ENCODE peak calls at places on chromosomes 2 and 18, in eight cellular contexts. One of them, this sample, is unnamed.

GRCh38 chr2:27893031-27893430 is 2.5 kb downstream of the BABAM2 start:
- DNase-seq in right atrium auricular region: no peak
- DNase-seq in fibroblast of lung: no peak
- DNase-seq in RWPE1: no peak
- DNase-seq in Peyer's patch: no peak
- DNase-seq in spleen: no peak
- DNase-seq in cardiac muscle cell: no peak
- DNase-seq in thyroid gland: no peak
- DNase-seq in this sample: no peak

GRCh38 chr2:96522304-96523203 is 14.0 kb upstream of the ARID5A start:
- DNase-seq in right atrium auricular region: no peak
- DNase-seq in fibroblast of lung: no peak
- DNase-seq in RWPE1: no peak
- DNase-seq in Peyer's patch: no peak
- DNase-seq in spleen: no peak
- DNase-seq in cardiac muscle cell: no peak
- DNase-seq in thyroid gland: no peak
- DNase-seq in this sample: no peak

GRCh38 chr18:51865538-51865937 is 474.5 kb upstream of the DCC start:
- DNase-seq in right atrium auricular region: no peak
- DNase-seq in fibroblast of lung: no peak
- DNase-seq in RWPE1: no peak
- DNase-seq in Peyer's patch: no peak
- DNase-seq in spleen: no peak
- DNase-seq in cardiac muscle cell: no peak
- DNase-seq in thyroid gland: no peak
- DNase-seq in this sample: no peak

GRCh38 chr2:120298173-120298835 is 45.7 kb downstream of the RALB start:
- DNase-seq in right atrium auricular region: no peak
- DNase-seq in fibroblast of lung: peak; percentile 55
- DNase-seq in RWPE1: no peak
- DNase-seq in Peyer's patch: no peak
- DNase-seq in spleen: no peak
- DNase-seq in cardiac muscle cell: peak; percentile 73
- DNase-seq in thyroid gland: no peak
- DNase-seq in this sample: no peak

GRCh38 chr18:58268849-58269248 is 224.8 kb downstream of the NEDD4L start:
- DNase-seq in right atrium auricular region: no peak
- DNase-seq in fibroblast of lung: no peak
- DNase-seq in RWPE1: peak; percentile 66
- DNase-seq in Peyer's patch: no peak
- DNase-seq in spleen: no peak
- DNase-seq in cardiac muscle cell: peak; percentile 56
- DNase-seq in thyroid gland: no peak
- DNase-seq in this sample: peak; percentile 70

GRCh38 chr2:76128622-76129021 is 417.9 kb upstream of the GCFC2 start:
- DNase-seq in right atrium auricular region: no peak
- DNase-seq in fibroblast of lung: no peak
- DNase-seq in RWPE1: no peak
- DNase-seq in Peyer's patch: no peak
- DNase-seq in spleen: no peak
- DNase-seq in cardiac muscle cell: no peak
- DNase-seq in thyroid gland: no peak
- DNase-seq in this sample: no peak

GRCh38 chr2:217274578-217274977 is 414.7 kb upstream of the TNP1 start:
- DNase-seq in right atrium auricular region: no peak
- DNase-seq in fibroblast of lung: no peak
- DNase-seq in RWPE1: no peak
- DNase-seq in Peyer's patch: no peak
- DNase-seq in spleen: no peak
- DNase-seq in cardiac muscle cell: no peak
- DNase-seq in thyroid gland: no peak
- DNase-seq in this sample: no peak

GRCh38 chr18:3816601-3817363 is 366.8 kb downstream of the TGIF1 start:
- DNase-seq in right atrium auricular region: no peak
- DNase-seq in fibroblast of lung: peak; percentile 100
- DNase-seq in RWPE1: peak; percentile 75
- DNase-seq in Peyer's patch: no peak
- DNase-seq in spleen: no peak
- DNase-seq in cardiac muscle cell: peak; percentile 96
- DNase-seq in thyroid gland: no peak
- DNase-seq in this sample: no peak

GRCh38 chr2:47344890-47345583 is 57.9 kb upstream of the MSH2 start:
- DNase-seq in right atrium auricular region: peak; percentile 72
- DNase-seq in fibroblast of lung: peak; percentile 73
- DNase-seq in RWPE1: peak; percentile 62
- DNase-seq in Peyer's patch: no peak
- DNase-seq in spleen: peak; percentile 83
- DNase-seq in cardiac muscle cell: peak; percentile 72
- DNase-seq in thyroid gland: peak; percentile 86
- DNase-seq in this sample: no peak

GRCh38 chr18:2411381-2411977 is 159.8 kb downstream of the METTL4 start:
- DNase-seq in right atrium auricular region: no peak
- DNase-seq in fibroblast of lung: peak; percentile 29
- DNase-seq in RWPE1: peak; percentile 74
- DNase-seq in Peyer's patch: no peak
- DNase-seq in spleen: no peak
- DNase-seq in cardiac muscle cell: peak; percentile 29
- DNase-seq in thyroid gland: no peak
- DNase-seq in this sample: no peak

GRCh38 chr2:73921581-73921980 is 5.1 kb upstream of the DGUOK start:
- DNase-seq in right atrium auricular region: no peak
- DNase-seq in fibroblast of lung: no peak
- DNase-seq in RWPE1: no peak
- DNase-seq in Peyer's patch: no peak
- DNase-seq in spleen: no peak
- DNase-seq in cardiac muscle cell: no peak
- DNase-seq in thyroid gland: no peak
- DNase-seq in this sample: no peak

GRCh38 chr18:40866013-40866644 is 1088.9 kb upstream of the PIK3C3 start:
- DNase-seq in right atrium auricular region: no peak
- DNase-seq in fibroblast of lung: no peak
- DNase-seq in RWPE1: no peak
- DNase-seq in Peyer's patch: no peak
- DNase-seq in spleen: no peak
- DNase-seq in cardiac muscle cell: no peak
- DNase-seq in thyroid gland: no peak
- DNase-seq in this sample: peak; percentile 69

GRCh38 chr2:220043993-220044335 is 416.5 kb downstream of the SLC4A3 start:
- DNase-seq in right atrium auricular region: no peak
- DNase-seq in fibroblast of lung: no peak
- DNase-seq in RWPE1: no peak
- DNase-seq in Peyer's patch: no peak
- DNase-seq in spleen: no peak
- DNase-seq in cardiac muscle cell: peak; percentile 47
- DNase-seq in thyroid gland: no peak
- DNase-seq in this sample: no peak

GRCh38 chr2:222919841-222920609 is 59.2 kb downstream of the ACSL3 start:
- DNase-seq in right atrium auricular region: no peak
- DNase-seq in fibroblast of lung: peak; percentile 91
- DNase-seq in RWPE1: peak; percentile 20
- DNase-seq in Peyer's patch: no peak
- DNase-seq in spleen: no peak
- DNase-seq in cardiac muscle cell: peak; percentile 76
- DNase-seq in thyroid gland: no peak
- DNase-seq in this sample: no peak

GRCh38 chr2:55581875-55582547 is 35.4 kb downstream of the PPP4R3B start:
- DNase-seq in right atrium auricular region: no peak
- DNase-seq in fibroblast of lung: peak; percentile 60
- DNase-seq in RWPE1: no peak
- DNase-seq in Peyer's patch: no peak
- DNase-seq in spleen: no peak
- DNase-seq in cardiac muscle cell: peak; percentile 18
- DNase-seq in thyroid gland: peak; percentile 81
- DNase-seq in this sample: no peak

GRCh38 chr2:117519238-117519637 is 295.3 kb upstream of the DDX18 start:
- DNase-seq in right atrium auricular region: no peak
- DNase-seq in fibroblast of lung: no peak
- DNase-seq in RWPE1: no peak
- DNase-seq in Peyer's patch: no peak
- DNase-seq in spleen: no peak
- DNase-seq in cardiac muscle cell: no peak
- DNase-seq in thyroid gland: no peak
- DNase-seq in this sample: no peak

GRCh38 chr2:57516740-57517340 is 529.8 kb upstream of the VRK2 start:
- DNase-seq in right atrium auricular region: no peak
- DNase-seq in fibroblast of lung: peak; percentile 60
- DNase-seq in RWPE1: peak; percentile 41
- DNase-seq in Peyer's patch: no peak
- DNase-seq in spleen: no peak
- DNase-seq in cardiac muscle cell: peak; percentile 62
- DNase-seq in thyroid gland: no peak
- DNase-seq in this sample: no peak

GRCh38 chr2:239303711-239304532 is 96.9 kb downstream of the HDAC4 start:
- DNase-seq in right atrium auricular region: no peak
- DNase-seq in fibroblast of lung: no peak
- DNase-seq in RWPE1: no peak
- DNase-seq in Peyer's patch: no peak
- DNase-seq in spleen: peak; percentile 72
- DNase-seq in cardiac muscle cell: no peak
- DNase-seq in thyroid gland: no peak
- DNase-seq in this sample: no peak

GRCh38 chr18:9684901-9685738 is 23.0 kb upstream of the RAB31 start:
- DNase-seq in right atrium auricular region: peak; percentile 77
- DNase-seq in fibroblast of lung: peak; percentile 77
- DNase-seq in RWPE1: no peak
- DNase-seq in Peyer's patch: no peak
- DNase-seq in spleen: no peak
- DNase-seq in cardiac muscle cell: peak; percentile 85
- DNase-seq in thyroid gland: peak; percentile 21
- DNase-seq in this sample: no peak

GRCh38 chr2:181764095-181764963 is 84.0 kb upstream of the NEUROD1 start:
- DNase-seq in right atrium auricular region: no peak
- DNase-seq in fibroblast of lung: no peak
- DNase-seq in RWPE1: no peak
- DNase-seq in Peyer's patch: no peak
- DNase-seq in spleen: no peak
- DNase-seq in cardiac muscle cell: no peak
- DNase-seq in thyroid gland: no peak
- DNase-seq in this sample: no peak

GRCh38 chr2:149161481-149162225 is 123.2 kb downstream of the LYPD6B start:
- DNase-seq in right atrium auricular region: no peak
- DNase-seq in fibroblast of lung: no peak
- DNase-seq in RWPE1: no peak
- DNase-seq in Peyer's patch: no peak
- DNase-seq in spleen: no peak
- DNase-seq in cardiac muscle cell: no peak
- DNase-seq in thyroid gland: no peak
- DNase-seq in this sample: no peak

GRCh38 chr2:68734688-68735525 is at the start of gene ARHGAP25:
- DNase-seq in right atrium auricular region: no peak
- DNase-seq in fibroblast of lung: no peak
- DNase-seq in RWPE1: no peak
- DNase-seq in Peyer's patch: peak; percentile 57
- DNase-seq in spleen: no peak
- DNase-seq in cardiac muscle cell: no peak
- DNase-seq in thyroid gland: no peak
- DNase-seq in this sample: no peak

DNA sequence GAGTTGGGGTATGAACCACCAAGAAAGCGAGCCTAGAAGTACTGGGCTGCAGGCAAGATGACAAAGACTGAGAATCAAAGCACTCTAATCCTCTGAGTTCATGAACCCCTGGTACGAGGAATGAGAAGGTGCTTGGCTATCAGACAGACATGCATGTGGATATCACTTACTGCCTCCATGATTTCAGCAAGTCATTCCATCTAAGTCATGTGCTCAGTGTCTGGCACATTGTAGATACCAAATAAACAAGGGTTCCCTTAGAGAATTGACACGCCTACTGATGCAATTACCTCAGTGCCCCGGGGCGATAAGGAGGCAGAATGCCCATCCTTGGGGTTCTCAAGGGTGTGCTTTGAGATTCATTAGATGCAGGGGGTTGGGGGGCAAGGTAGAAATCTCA is 125.6 kb upstream of the PKDCC start:
- DNase-seq in right atrium auricular region: no peak
- DNase-seq in fibroblast of lung: no peak
- DNase-seq in RWPE1: peak; percentile 30
- DNase-seq in Peyer's patch: no peak
- DNase-seq in spleen: no peak
- DNase-seq in cardiac muscle cell: peak; percentile 62
- DNase-seq in thyroid gland: no peak
- DNase-seq in this sample: no peak
- TF ChIP-seq CTCF in right atrium auricular region: no peak
- TF ChIP-seq CTCF in fibroblast of lung: no peak
- TF ChIP-seq CTCF in RWPE1: no peak
- TF ChIP-seq CTCF in Peyer's patch: no peak
- TF ChIP-seq CTCF in spleen: no peak
- TF ChIP-seq CTCF in cardiac muscle cell: no peak
- TF ChIP-seq CTCF in thyroid gland: no peak
- TF ChIP-seq CTCF in this sample: no peak

GRCh38 chr2:177241771-177242135 is 22.8 kb downstream of the NFE2L2 start:
- DNase-seq in right atrium auricular region: no peak
- DNase-seq in fibroblast of lung: no peak
- DNase-seq in RWPE1: no peak
- DNase-seq in Peyer's patch: no peak
- DNase-seq in spleen: no peak
- DNase-seq in cardiac muscle cell: no peak
- DNase-seq in thyroid gland: no peak
- DNase-seq in this sample: no peak
- H3K27ac ChIP-seq in right atrium auricular region: peak overlapping the region; percentile 89
- H3K27ac ChIP-seq in fibroblast of lung: peak overlapping the region; percentile 85
- H3K27ac ChIP-seq in RWPE1: peak overlapping the region; percentile 66
- H3K27ac ChIP-seq in Peyer's patch: peak overlapping the region; percentile 35
- H3K27ac ChIP-seq in spleen: peak overlapping the region; percentile 88
- H3K27ac ChIP-seq in cardiac muscle cell: peak overlapping the region; percentile 22
- H3K27ac ChIP-seq in thyroid gland: peak overlapping the region; percentile 80
- H3K27ac ChIP-seq in this sample: peak overlapping the region; percentile 94

DNA sequence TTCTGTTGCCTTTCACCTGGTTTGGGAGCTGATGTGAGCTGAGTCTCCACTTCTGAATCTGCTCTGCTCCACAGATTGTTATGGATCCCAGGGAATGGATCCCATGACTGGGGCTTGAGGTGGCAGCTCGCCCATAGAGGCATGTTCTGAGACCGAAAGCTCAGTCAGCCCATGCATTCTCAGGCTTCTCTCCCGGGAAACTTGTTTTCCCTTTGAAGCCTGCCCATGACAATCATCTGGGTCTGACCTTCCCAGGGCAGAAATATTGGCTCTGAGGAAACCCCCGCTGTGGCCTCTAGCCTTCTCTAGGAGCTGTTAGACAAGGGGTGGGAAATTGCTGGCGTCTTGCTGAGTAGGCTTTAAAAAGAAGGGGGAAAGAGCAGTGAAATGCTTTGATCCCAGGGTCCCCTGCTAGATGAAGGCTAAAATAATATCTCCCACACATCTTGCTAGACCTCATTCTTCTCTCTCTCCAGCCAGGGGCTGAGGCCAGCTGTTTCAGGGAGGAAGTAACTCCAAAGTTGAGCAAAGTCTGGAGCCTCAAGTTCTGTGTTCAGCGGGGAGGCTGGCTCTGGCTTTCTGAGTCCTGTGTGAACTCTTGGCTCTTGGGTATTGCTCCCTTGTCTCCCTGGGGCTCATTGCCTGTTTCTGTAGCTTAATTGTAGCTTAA is 2.0 kb downstream of the VAMP8 start:
- DNase-seq in right atrium auricular region: peak; percentile 67
- DNase-seq in fibroblast of lung: no peak
- DNase-seq in RWPE1: no peak
- DNase-seq in Peyer's patch: no peak
- DNase-seq in spleen: no peak
- DNase-seq in cardiac muscle cell: no peak
- DNase-seq in thyroid gland: no peak
- DNase-seq in this sample: no peak
- TF ChIP-seq CTCF in right atrium auricular region: no peak
- TF ChIP-seq CTCF in fibroblast of lung: no peak
- TF ChIP-seq CTCF in RWPE1: no peak
- TF ChIP-seq CTCF in Peyer's patch: no peak
- TF ChIP-seq CTCF in spleen: no peak
- TF ChIP-seq CTCF in cardiac muscle cell: no peak
- TF ChIP-seq CTCF in thyroid gland: no peak
- TF ChIP-seq CTCF in this sample: no peak

GRCh38 chr18:69885381-69885780 is 62.3 kb downstream of the CD226 start:
- DNase-seq in right atrium auricular region: no peak
- DNase-seq in fibroblast of lung: no peak
- DNase-seq in RWPE1: no peak
- DNase-seq in Peyer's patch: no peak
- DNase-seq in spleen: no peak
- DNase-seq in cardiac muscle cell: no peak
- DNase-seq in thyroid gland: no peak
- DNase-seq in this sample: no peak
- H3K27ac ChIP-seq in right atrium auricular region: no peak overlapping the region
- H3K27ac ChIP-seq in fibroblast of lung: no peak overlapping the region
- H3K27ac ChIP-seq in RWPE1: no peak overlapping the region
- H3K27ac ChIP-seq in Peyer's patch: no peak overlapping the region
- H3K27ac ChIP-seq in spleen: peak overlapping the region; percentile 60
- H3K27ac ChIP-seq in cardiac muscle cell: no peak overlapping the region
- H3K27ac ChIP-seq in thyroid gland: no peak overlapping the region
- H3K27ac ChIP-seq in this sample: no peak overlapping the region